ENCODE peak calls at places on chromosomes 1 and 21, in nine cellular contexts. L, M, H, O, J, P, C, N and Y are unnamed samples.

GRCh38 chr1:111203681-111204210 is 3.3 kb upstream of the DENND2D start:
- DNase-seq in L (peak; percentile 96), M (peak; percentile 76), H (no peak), O (peak; percentile 83), J (peak; percentile 60), P (no peak), C (no peak), N (peak; percentile 82), Y (no peak)

GRCh38 chr1:27872802-27873665 is 690 bp downstream of the THEMIS2 start:
- DNase-seq in L (peak; percentile 69), M (peak; percentile 27), H (no peak), O (no peak), J (no peak), P (no peak), C (peak; percentile 52), N (peak; percentile 42), Y (peak; percentile 55)

GRCh38 chr1:34129630-34130029 is 35.4 kb downstream of the CSMD2 start:
- DNase-seq in L (no peak), M (no peak), H (no peak), O (no peak), J (no peak), P (peak; percentile 26), C (no peak), N (no peak), Y (no peak)

GRCh38 chr1:84253891-84254290 is 47.6 kb upstream of the SAMD13 start:
- DNase-seq in L (peak; percentile 78), M (no peak), H (peak; percentile 91), O (no peak), J (no peak), P (no peak), C (no peak), N (no peak), Y (peak; percentile 62)

GRCh38 chr1:119688810-119689209 is 22.9 kb upstream of the PHGDH start:
- DNase-seq in L (no peak), M (no peak), H (no peak), O (no peak), J (no peak), P (no peak), C (peak; percentile 62), N (no peak), Y (no peak)

GRCh38 chr1:168386949-168387586 is 106.4 kb downstream of the TBX19 start:
- DNase-seq in L (peak; percentile 90), M (peak; percentile 81), H (peak; percentile 45), O (peak; percentile 36), J (peak; percentile 49), P (peak; percentile 56), C (peak; percentile 76), N (peak; percentile 64), Y (no peak)

GRCh38 chr1:151574575-151575529 is 34.7 kb downstream of the TUFT1 start:
- DNase-seq in L (no peak), M (no peak), H (peak; percentile 67), O (no peak), J (no peak), P (no peak), C (no peak), N (no peak), Y (peak; percentile 27)

GRCh38 chr1:178371236-178371635 is 125.5 kb downstream of the CLEC20A start:
- DNase-seq in L (no peak), M (no peak), H (peak; percentile 25), O (no peak), J (no peak), P (peak; percentile 50), C (no peak), N (no peak), Y (peak; percentile 50)

GRCh38 chr1:155591770-155592169 is 18.2 kb upstream of the MSTO1 start:
- DNase-seq in L (no peak), M (no peak), H (peak; percentile 74), O (peak; percentile 57), J (no peak), P (no peak), C (peak; percentile 32), N (peak; percentile 57), Y (peak; percentile 81)

GRCh38 chr1:175343945-175344344 is 151.4 kb upstream of the KIAA0040 start:
- DNase-seq in L (no peak), M (no peak), H (no peak), O (no peak), J (no peak), P (no peak), C (peak; percentile 8), N (no peak), Y (no peak)

GRCh38 chr1:113759341-113760101 is at the start of gene PHTF1:
- DNase-seq in L (peak; percentile 93), M (peak; percentile 57), H (peak; percentile 70), O (peak; percentile 83), J (peak; percentile 17), P (peak; percentile 91), C (peak; percentile 95), N (peak; percentile 14), Y (peak; percentile 87)

GRCh38 chr21:35144978-35145377 is 95.9 kb upstream of the RUNX1 start:
- DNase-seq in L (no peak), M (no peak), H (no peak), O (no peak), J (no peak), P (no peak), C (no peak), N (no peak), Y (no peak)

GRCh38 chr1:115112496-115113375 is 23.4 kb upstream of the TSPAN2 start:
- DNase-seq in L (no peak), M (peak; percentile 55), H (no peak), O (peak; percentile 46), J (no peak), P (peak; percentile 78), C (peak; percentile 91), N (peak; percentile 36), Y (peak; percentile 57)

GRCh38 chr1:8600336-8600735 is 217.1 kb downstream of the RERE start:
- DNase-seq in L (no peak), M (no peak), H (no peak), O (no peak), J (no peak), P (no peak), C (no peak), N (no peak), Y (peak; percentile 83)

GRCh38 chr1:237012789-237013383 is 8.6 kb upstream of the MT1HL1 start:
- DNase-seq in L (peak; percentile 88), M (no peak), H (peak; percentile 74), O (no peak), J (no peak), P (no peak), C (no peak), N (no peak), Y (no peak)

GRCh38 chr1:92994105-92994712 is 32.9 kb upstream of the DIPK1A start:
- DNase-seq in L (no peak), M (peak; percentile 67), H (peak; percentile 74), O (peak; percentile 65), J (no peak), P (peak; percentile 52), C (peak; percentile 34), N (peak; percentile 75), Y (peak; percentile 87)